ENCODE peak calls at places on chromosome 20, in six cellular contexts. One of them, this sample, is unnamed.

GRCh38 chr20:6882911-6883310 is 115.4 kb downstream of the BMP2 start:
- DNase-seq in activated CD8-positive, alpha-beta memory T cell treated with anti-CD3 and anti-CD28 coated beads for 48 hours: no peak
- DNase-seq in EL: no peak
- DNase-seq in glutamatergic neuron: no peak
- DNase-seq in germinal center: no peak
- DNase-seq in aorta: no peak
- DNase-seq in this sample: no peak

GRCh38 chr20:308427-309038 is 11.2 kb downstream of the ZCCHC3 start:
- DNase-seq in activated CD8-positive, alpha-beta memory T cell treated with anti-CD3 and anti-CD28 coated beads for 48 hours: no peak
- DNase-seq in EL: no peak
- DNase-seq in glutamatergic neuron: no peak
- DNase-seq in germinal center: no peak
- DNase-seq in aorta: no peak
- DNase-seq in this sample: no peak

GRCh38 chr20:9609892-9610502 is 95.6 kb downstream of the LAMP5 start:
- DNase-seq in activated CD8-positive, alpha-beta memory T cell treated with anti-CD3 and anti-CD28 coated beads for 48 hours: peak
- DNase-seq in EL: peak
- DNase-seq in glutamatergic neuron: peak
- DNase-seq in germinal center: peak
- DNase-seq in aorta: no peak
- DNase-seq in this sample: peak

GRCh38 chr20:53935353-53936084 is 134.9 kb downstream of the BCAS1 start:
- DNase-seq in activated CD8-positive, alpha-beta memory T cell treated with anti-CD3 and anti-CD28 coated beads for 48 hours: no peak
- DNase-seq in EL: no peak
- DNase-seq in glutamatergic neuron: no peak
- DNase-seq in germinal center: no peak
- DNase-seq in aorta: no peak
- DNase-seq in this sample: no peak

GRCh38 chr20:59771506-59772372 is 161.7 kb downstream of the SYCP2 start:
- DNase-seq in activated CD8-positive, alpha-beta memory T cell treated with anti-CD3 and anti-CD28 coated beads for 48 hours: no peak
- DNase-seq in EL: no peak
- DNase-seq in glutamatergic neuron: no peak
- DNase-seq in germinal center: no peak
- DNase-seq in aorta: no peak
- DNase-seq in this sample: no peak

GRCh38 chr20:32535316-32535952 is 49.7 kb downstream of the NOL4L start:
- DNase-seq in activated CD8-positive, alpha-beta memory T cell treated with anti-CD3 and anti-CD28 coated beads for 48 hours: no peak
- DNase-seq in EL: no peak
- DNase-seq in glutamatergic neuron: peak
- DNase-seq in germinal center: no peak
- DNase-seq in aorta: no peak
- DNase-seq in this sample: no peak

GRCh38 chr20:63693079-63693974 is 3.1 kb upstream of the TNFRSF6B start:
- DNase-seq in activated CD8-positive, alpha-beta memory T cell treated with anti-CD3 and anti-CD28 coated beads for 48 hours: no peak
- DNase-seq in EL: no peak
- DNase-seq in glutamatergic neuron: no peak
- DNase-seq in germinal center: no peak
- DNase-seq in aorta: peak
- DNase-seq in this sample: no peak

GRCh38 chr20:4546786-4547185 is 174.9 kb upstream of the PRND start:
- DNase-seq in activated CD8-positive, alpha-beta memory T cell treated with anti-CD3 and anti-CD28 coated beads for 48 hours: no peak
- DNase-seq in EL: peak
- DNase-seq in glutamatergic neuron: no peak
- DNase-seq in germinal center: no peak
- DNase-seq in aorta: no peak
- DNase-seq in this sample: no peak

GRCh38 chr20:44959082-44959895 is 908 bp downstream of the TOMM34 start:
- DNase-seq in activated CD8-positive, alpha-beta memory T cell treated with anti-CD3 and anti-CD28 coated beads for 48 hours: no peak
- DNase-seq in EL: peak
- DNase-seq in glutamatergic neuron: no peak
- DNase-seq in germinal center: peak
- DNase-seq in aorta: no peak
- DNase-seq in this sample: peak

GRCh38 chr20:22999756-23000155 is 35.4 kb upstream of the SSTR4 start:
- DNase-seq in activated CD8-positive, alpha-beta memory T cell treated with anti-CD3 and anti-CD28 coated beads for 48 hours: no peak
- DNase-seq in EL: no peak
- DNase-seq in glutamatergic neuron: no peak
- DNase-seq in germinal center: no peak
- DNase-seq in aorta: no peak
- DNase-seq in this sample: no peak

GRCh38 chr20:11790047-11790446 is 127.6 kb upstream of the BTBD3 start:
- DNase-seq in activated CD8-positive, alpha-beta memory T cell treated with anti-CD3 and anti-CD28 coated beads for 48 hours: no peak
- DNase-seq in EL: no peak
- DNase-seq in glutamatergic neuron: no peak
- DNase-seq in germinal center: no peak
- DNase-seq in aorta: no peak
- DNase-seq in this sample: no peak

GRCh38 chr20:62897666-62898065 is 28.6 kb downstream of the DIDO1 start:
- DNase-seq in activated CD8-positive, alpha-beta memory T cell treated with anti-CD3 and anti-CD28 coated beads for 48 hours: no peak
- DNase-seq in EL: no peak
- DNase-seq in glutamatergic neuron: peak
- DNase-seq in germinal center: no peak
- DNase-seq in aorta: no peak
- DNase-seq in this sample: no peak

GRCh38 chr20:6051505-6051904 is 2.4 kb downstream of the LRRN4 start:
- DNase-seq in activated CD8-positive, alpha-beta memory T cell treated with anti-CD3 and anti-CD28 coated beads for 48 hours: no peak
- DNase-seq in EL: peak
- DNase-seq in glutamatergic neuron: no peak
- DNase-seq in germinal center: no peak
- DNase-seq in aorta: no peak
- DNase-seq in this sample: no peak

GRCh38 chr20:19231359-19232035 is 19.1 kb downstream of the SLC24A3 start:
- DNase-seq in activated CD8-positive, alpha-beta memory T cell treated with anti-CD3 and anti-CD28 coated beads for 48 hours: no peak
- DNase-seq in EL: no peak
- DNase-seq in glutamatergic neuron: no peak
- DNase-seq in germinal center: no peak
- DNase-seq in aorta: no peak
- DNase-seq in this sample: no peak

GRCh38 chr20:16350465-16350864 is 222.8 kb downstream of the KIF16B start:
- DNase-seq in activated CD8-positive, alpha-beta memory T cell treated with anti-CD3 and anti-CD28 coated beads for 48 hours: no peak
- DNase-seq in EL: peak
- DNase-seq in glutamatergic neuron: no peak
- DNase-seq in germinal center: no peak
- DNase-seq in aorta: no peak
- DNase-seq in this sample: no peak

GRCh38 chr20:17608701-17609497 is 39.0 kb downstream of the DSTN start:
- DNase-seq in activated CD8-positive, alpha-beta memory T cell treated with anti-CD3 and anti-CD28 coated beads for 48 hours: no peak
- DNase-seq in EL: no peak
- DNase-seq in glutamatergic neuron: no peak
- DNase-seq in germinal center: no peak
- DNase-seq in aorta: no peak
- DNase-seq in this sample: no peak

GRCh38 chr20:3229798-3230197 is 9.2 kb downstream of the SLC4A11 start:
- DNase-seq in activated CD8-positive, alpha-beta memory T cell treated with anti-CD3 and anti-CD28 coated beads for 48 hours: no peak
- DNase-seq in EL: no peak
- DNase-seq in glutamatergic neuron: no peak
- DNase-seq in germinal center: no peak
- DNase-seq in aorta: no peak
- DNase-seq in this sample: no peak

GRCh38 chr20:1334761-1335160 is 5.8 kb upstream of the SDCBP2 start:
- DNase-seq in activated CD8-positive, alpha-beta memory T cell treated with anti-CD3 and anti-CD28 coated beads for 48 hours: no peak
- DNase-seq in EL: no peak
- DNase-seq in glutamatergic neuron: no peak
- DNase-seq in germinal center: no peak
- DNase-seq in aorta: no peak
- DNase-seq in this sample: peak

GRCh38 chr20:36454664-36455427 is 86.5 kb upstream of the MYL9 start:
- DNase-seq in activated CD8-positive, alpha-beta memory T cell treated with anti-CD3 and anti-CD28 coated beads for 48 hours: no peak
- DNase-seq in EL: no peak
- DNase-seq in glutamatergic neuron: no peak
- DNase-seq in germinal center: no peak
- DNase-seq in aorta: no peak
- DNase-seq in this sample: no peak

GRCh38 chr20:33791959-33792597 is 19.1 kb upstream of the CHMP4B start:
- DNase-seq in activated CD8-positive, alpha-beta memory T cell treated with anti-CD3 and anti-CD28 coated beads for 48 hours: peak
- DNase-seq in EL: peak
- DNase-seq in glutamatergic neuron: peak
- DNase-seq in germinal center: peak
- DNase-seq in aorta: no peak
- DNase-seq in this sample: peak

This sample was measured in Karpas-422.